ENCODE peak calls at places on chromosomes 3 and 15, in eight cellular contexts. One of them, this sample, is unnamed.

GRCh38 chr15:78679089-78679511 is 38.1 kb upstream of the CHRNB4 start:
- DNase-seq in tibial artery: no peak
- DNase-seq in fibroblast of pulmonary artery: no peak
- DNase-seq in AG10803: no peak
- DNase-seq in fibroblast of mammary gland: no peak
- DNase-seq in dorsolateral prefrontal cortex: no peak
- DNase-seq in uterus: no peak
- DNase-seq in tibial nerve: no peak
- DNase-seq in this sample: no peak

GRCh38 chr3:131597816-131598215 is 95.0 kb upstream of the MRPL3 start:
- DNase-seq in tibial artery: no peak
- DNase-seq in dorsolateral prefrontal cortex: no peak
- DNase-seq in tibial nerve: no peak
- DNase-seq in AG10803: no peak
- DNase-seq in uterus: no peak
- DNase-seq in fibroblast of mammary gland: no peak
- DNase-seq in fibroblast of pulmonary artery: no peak
- DNase-seq in this sample: no peak

GRCh38 chr3:44923634-44924033 is 49.2 kb downstream of the TGM4 start:
- DNase-seq in fibroblast of mammary gland: no peak
- DNase-seq in fibroblast of pulmonary artery: no peak
- DNase-seq in dorsolateral prefrontal cortex: no peak
- DNase-seq in tibial nerve: no peak
- DNase-seq in tibial artery: no peak
- DNase-seq in AG10803: no peak
- DNase-seq in uterus: no peak
- DNase-seq in this sample: no peak

GRCh38 chr3:131402391-131403039 is 20.9 kb downstream of the NUDT16 start:
- DNase-seq in tibial artery: no peak
- DNase-seq in fibroblast of pulmonary artery: peak; percentile 31
- DNase-seq in fibroblast of mammary gland: peak; percentile 34
- DNase-seq in dorsolateral prefrontal cortex: no peak
- DNase-seq in tibial nerve: no peak
- DNase-seq in AG10803: peak; percentile 49
- DNase-seq in uterus: no peak
- DNase-seq in this sample: no peak

GRCh38 chr3:129723558-129724324 is 117.3 kb upstream of the PLXND1 start:
- DNase-seq in tibial nerve: peak; percentile 83
- DNase-seq in AG10803: peak; percentile 95
- DNase-seq in dorsolateral prefrontal cortex: no peak
- DNase-seq in fibroblast of pulmonary artery: peak; percentile 95
- DNase-seq in tibial artery: peak; percentile 86
- DNase-seq in uterus: peak; percentile 64
- DNase-seq in fibroblast of mammary gland: peak; percentile 94
- DNase-seq in this sample: no peak

GRCh38 chr3:173098959-173099358 is 42.1 kb downstream of the SPATA16 start:
- DNase-seq in tibial artery: no peak
- DNase-seq in tibial nerve: no peak
- DNase-seq in fibroblast of mammary gland: no peak
- DNase-seq in uterus: no peak
- DNase-seq in fibroblast of pulmonary artery: no peak
- DNase-seq in dorsolateral prefrontal cortex: no peak
- DNase-seq in AG10803: no peak
- DNase-seq in this sample: no peak

GRCh38 chr3:122063908-122064307 is 8.7 kb downstream of the CD86 start:
- DNase-seq in tibial artery: no peak
- DNase-seq in fibroblast of mammary gland: no peak
- DNase-seq in AG10803: no peak
- DNase-seq in uterus: no peak
- DNase-seq in fibroblast of pulmonary artery: no peak
- DNase-seq in tibial nerve: no peak
- DNase-seq in dorsolateral prefrontal cortex: no peak
- DNase-seq in this sample: no peak

GRCh38 chr3:115658337-115659181 is 35.2 kb downstream of the GAP43 start:
- DNase-seq in dorsolateral prefrontal cortex: peak; percentile 74
- DNase-seq in AG10803: peak; percentile 81
- DNase-seq in tibial nerve: peak; percentile 70
- DNase-seq in fibroblast of pulmonary artery: peak; percentile 83
- DNase-seq in fibroblast of mammary gland: peak; percentile 84
- DNase-seq in uterus: peak; percentile 84
- DNase-seq in tibial artery: peak; percentile 78
- DNase-seq in this sample: peak; percentile 72

GRCh38 chr3:21185816-21186314 is 565.1 kb downstream of the ZNF385D start:
- DNase-seq in tibial nerve: no peak
- DNase-seq in uterus: no peak
- DNase-seq in AG10803: no peak
- DNase-seq in dorsolateral prefrontal cortex: no peak
- DNase-seq in fibroblast of pulmonary artery: no peak
- DNase-seq in tibial artery: no peak
- DNase-seq in fibroblast of mammary gland: no peak
- DNase-seq in this sample: no peak

GRCh38 chr3:144127700-144128099 is 156.1 kb downstream of the DIPK2A start:
- DNase-seq in tibial nerve: no peak
- DNase-seq in dorsolateral prefrontal cortex: no peak
- DNase-seq in fibroblast of pulmonary artery: no peak
- DNase-seq in tibial artery: no peak
- DNase-seq in fibroblast of mammary gland: no peak
- DNase-seq in AG10803: no peak
- DNase-seq in uterus: no peak
- DNase-seq in this sample: no peak

GRCh38 chr3:125437631-125438435 is 62.7 kb upstream of the ZNF148 start:
- DNase-seq in tibial nerve: peak; percentile 80
- DNase-seq in dorsolateral prefrontal cortex: peak; percentile 59
- DNase-seq in AG10803: peak; percentile 40
- DNase-seq in uterus: peak; percentile 62
- DNase-seq in fibroblast of mammary gland: peak; percentile 56
- DNase-seq in fibroblast of pulmonary artery: peak; percentile 63
- DNase-seq in tibial artery: peak; percentile 53
- DNase-seq in this sample: peak; percentile 65

GRCh38 chr15:27342991-27343390 is 372.0 kb downstream of the GABRG3 start:
- DNase-seq in tibial artery: no peak
- DNase-seq in fibroblast of pulmonary artery: no peak
- DNase-seq in tibial nerve: no peak
- DNase-seq in dorsolateral prefrontal cortex: no peak
- DNase-seq in uterus: no peak
- DNase-seq in fibroblast of mammary gland: no peak
- DNase-seq in AG10803: no peak
- DNase-seq in this sample: no peak

GRCh38 chr15:51076142-51076897 is 18.4 kb downstream of the TNFAIP8L3 start:
- DNase-seq in tibial artery: no peak
- DNase-seq in fibroblast of mammary gland: no peak
- DNase-seq in tibial nerve: no peak
- DNase-seq in fibroblast of pulmonary artery: no peak
- DNase-seq in AG10803: no peak
- DNase-seq in dorsolateral prefrontal cortex: no peak
- DNase-seq in uterus: no peak
- DNase-seq in this sample: no peak

GRCh38 chr15:25863067-25863967 is at the start of gene ATP10A:
- DNase-seq in uterus: peak; percentile 37
- DNase-seq in fibroblast of mammary gland: peak; percentile 62
- DNase-seq in AG10803: peak; percentile 66
- DNase-seq in tibial nerve: no peak
- DNase-seq in fibroblast of pulmonary artery: peak; percentile 42
- DNase-seq in tibial artery: peak; percentile 59
- DNase-seq in dorsolateral prefrontal cortex: no peak
- DNase-seq in this sample: peak; percentile 30

GRCh38 chr15:91045065-91045464 is 22.7 kb upstream of the VPS33B start:
- DNase-seq in uterus: no peak
- DNase-seq in fibroblast of mammary gland: no peak
- DNase-seq in fibroblast of pulmonary artery: no peak
- DNase-seq in tibial nerve: no peak
- DNase-seq in tibial artery: no peak
- DNase-seq in AG10803: no peak
- DNase-seq in dorsolateral prefrontal cortex: no peak
- DNase-seq in this sample: no peak

GRCh38 chr3:152638217-152638616 is 196.7 kb upstream of the P2RY1 start:
- DNase-seq in AG10803: no peak
- DNase-seq in uterus: no peak
- DNase-seq in dorsolateral prefrontal cortex: no peak
- DNase-seq in tibial artery: no peak
- DNase-seq in fibroblast of pulmonary artery: no peak
- DNase-seq in tibial nerve: no peak
- DNase-seq in fibroblast of mammary gland: no peak
- DNase-seq in this sample: no peak

GRCh38 chr3:39141211-39141995 is 12.0 kb downstream of the CSRNP1 start:
- DNase-seq in dorsolateral prefrontal cortex: no peak
- DNase-seq in uterus: peak; percentile 45
- DNase-seq in tibial nerve: no peak
- DNase-seq in fibroblast of mammary gland: peak; percentile 39
- DNase-seq in fibroblast of pulmonary artery: peak; percentile 44
- DNase-seq in tibial artery: peak; percentile 20
- DNase-seq in AG10803: peak; percentile 46
- DNase-seq in this sample: no peak

GRCh38 chr15:88604972-88605506 is 16.1 kb upstream of the AEN start:
- DNase-seq in AG10803: no peak
- DNase-seq in tibial artery: no peak
- DNase-seq in fibroblast of mammary gland: no peak
- DNase-seq in tibial nerve: no peak
- DNase-seq in fibroblast of pulmonary artery: no peak
- DNase-seq in uterus: no peak
- DNase-seq in dorsolateral prefrontal cortex: peak; percentile 46
- DNase-seq in this sample: no peak

GRCh38 chr3:45939341-45939771 is 3.9 kb upstream of the CXCR6 start:
- DNase-seq in uterus: no peak
- DNase-seq in fibroblast of pulmonary artery: no peak
- DNase-seq in fibroblast of mammary gland: no peak
- DNase-seq in tibial artery: no peak
- DNase-seq in AG10803: no peak
- DNase-seq in dorsolateral prefrontal cortex: peak; percentile 12
- DNase-seq in tibial nerve: no peak
- DNase-seq in this sample: no peak

GRCh38 chr3:23052230-23053019 is 150.7 kb upstream of the UBE2E2 start:
- DNase-seq in tibial artery: no peak
- DNase-seq in dorsolateral prefrontal cortex: no peak
- DNase-seq in tibial nerve: no peak
- DNase-seq in uterus: no peak
- DNase-seq in AG10803: no peak
- DNase-seq in fibroblast of pulmonary artery: no peak
- DNase-seq in fibroblast of mammary gland: peak; percentile 23
- DNase-seq in this sample: no peak
- TF ChIP-seq CTCF in tibial artery: no peak
- TF ChIP-seq CTCF in dorsolateral prefrontal cortex: no peak
- TF ChIP-seq CTCF in tibial nerve: no peak
- TF ChIP-seq CTCF in uterus: no peak
- TF ChIP-seq CTCF in AG10803: no peak
- TF ChIP-seq CTCF in fibroblast of pulmonary artery: no peak
- TF ChIP-seq CTCF in fibroblast of mammary gland: no peak
- TF ChIP-seq CTCF in this sample: peak; percentile 23

DNA sequence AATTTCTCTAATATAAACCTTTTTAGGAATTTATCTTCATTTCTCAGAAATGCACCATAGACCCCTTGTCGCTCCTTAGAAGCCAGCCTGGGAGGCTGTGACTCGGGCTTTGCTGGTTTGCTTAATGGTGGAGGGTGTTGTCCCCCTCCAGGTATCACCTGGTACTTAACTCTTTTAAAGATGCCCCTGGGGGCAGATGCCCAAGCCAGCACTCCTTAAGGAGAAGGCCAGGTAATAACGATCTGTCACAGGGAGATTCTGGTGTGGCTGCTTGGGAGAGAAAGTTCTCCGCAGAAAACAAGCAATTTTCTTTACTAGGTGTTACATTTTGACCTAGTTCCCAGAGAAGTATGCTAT is 22.3 kb downstream of the EHD4 start:
- DNase-seq in AG10803: no peak
- DNase-seq in uterus: no peak
- DNase-seq in tibial nerve: no peak
- DNase-seq in dorsolateral prefrontal cortex: no peak
- DNase-seq in tibial artery: no peak
- DNase-seq in fibroblast of mammary gland: no peak
- DNase-seq in fibroblast of pulmonary artery: no peak
- DNase-seq in this sample: no peak
- TF ChIP-seq CTCF in AG10803: no peak
- TF ChIP-seq CTCF in uterus: no peak
- TF ChIP-seq CTCF in tibial nerve: no peak
- TF ChIP-seq CTCF in dorsolateral prefrontal cortex: no peak
- TF ChIP-seq CTCF in tibial artery: no peak
- TF ChIP-seq CTCF in fibroblast of mammary gland: no peak
- TF ChIP-seq CTCF in fibroblast of pulmonary artery: no peak
- TF ChIP-seq CTCF in this sample: no peak

GRCh38 chr3:58135712-58136543 is 74.8 kb downstream of the DNASE1L3 start:
- DNase-seq in tibial artery: no peak
- DNase-seq in fibroblast of mammary gland: peak; percentile 11
- DNase-seq in fibroblast of pulmonary artery: peak; percentile 21
- DNase-seq in uterus: no peak
- DNase-seq in tibial nerve: no peak
- DNase-seq in dorsolateral prefrontal cortex: no peak
- DNase-seq in AG10803: no peak
- DNase-seq in this sample: no peak
- TF ChIP-seq CTCF in tibial artery: no peak
- TF ChIP-seq CTCF in fibroblast of mammary gland: peak; percentile 39
- TF ChIP-seq CTCF in fibroblast of pulmonary artery: peak; percentile 49
- TF ChIP-seq CTCF in uterus: no peak
- TF ChIP-seq CTCF in tibial nerve: peak; percentile 18
- TF ChIP-seq CTCF in dorsolateral prefrontal cortex: peak; percentile 18
- TF ChIP-seq CTCF in AG10803: peak; percentile 51
- TF ChIP-seq CTCF in this sample: peak; percentile 53

GRCh38 chr15:57652481-57652880 is 54.0 kb upstream of the POLR2M start:
- DNase-seq in dorsolateral prefrontal cortex: no peak
- DNase-seq in tibial artery: no peak
- DNase-seq in uterus: no peak
- DNase-seq in tibial nerve: no peak
- DNase-seq in fibroblast of pulmonary artery: no peak
- DNase-seq in AG10803: no peak
- DNase-seq in fibroblast of mammary gland: no peak
- DNase-seq in this sample: no peak

GRCh38 chr15:57655087-57655486 is 51.4 kb upstream of the POLR2M start:
- DNase-seq in fibroblast of mammary gland: no peak
- DNase-seq in tibial artery: no peak
- DNase-seq in dorsolateral prefrontal cortex: no peak
- DNase-seq in AG10803: no peak
- DNase-seq in fibroblast of pulmonary artery: no peak
- DNase-seq in tibial nerve: no peak
- DNase-seq in uterus: no peak
- DNase-seq in this sample: no peak

GRCh38 chr15:57654136-57654845 is 52.2 kb upstream of the POLR2M start:
- DNase-seq in dorsolateral prefrontal cortex: no peak
- DNase-seq in tibial nerve: no peak
- DNase-seq in uterus: no peak
- DNase-seq in AG10803: peak; percentile 92
- DNase-seq in tibial artery: no peak
- DNase-seq in fibroblast of mammary gland: peak; percentile 73
- DNase-seq in fibroblast of pulmonary artery: peak; percentile 65
- DNase-seq in this sample: no peak

GRCh38 chr15:57656434-57656833 is 50.1 kb upstream of the POLR2M start:
- DNase-seq in dorsolateral prefrontal cortex: no peak
- DNase-seq in AG10803: no peak
- DNase-seq in uterus: no peak
- DNase-seq in fibroblast of mammary gland: no peak
- DNase-seq in tibial nerve: no peak
- DNase-seq in tibial artery: no peak
- DNase-seq in fibroblast of pulmonary artery: no peak
- DNase-seq in this sample: no peak

DNA sequence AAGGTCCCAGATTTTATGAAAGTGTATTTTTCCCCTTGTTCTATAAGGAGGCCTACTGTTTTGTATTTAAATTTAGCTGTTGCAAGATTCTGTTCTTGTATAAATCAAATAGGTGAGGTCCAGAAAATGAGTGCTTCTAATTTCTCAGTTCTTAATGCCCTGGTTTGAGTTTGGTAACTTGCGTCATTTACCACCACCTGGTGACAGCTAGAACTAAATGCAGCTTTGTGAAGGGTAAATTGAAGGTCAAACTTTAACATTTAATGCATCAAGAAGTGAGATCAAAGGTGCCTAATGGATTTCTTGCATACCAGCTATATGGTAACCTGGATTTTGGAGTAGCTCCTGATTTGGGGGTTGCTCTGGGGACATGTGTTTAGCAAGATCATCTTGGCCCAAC is 50.7 kb upstream of the POLR2M start:
- DNase-seq in dorsolateral prefrontal cortex: no peak
- DNase-seq in tibial nerve: no peak
- DNase-seq in uterus: no peak
- DNase-seq in fibroblast of pulmonary artery: peak; percentile 22
- DNase-seq in AG10803: no peak
- DNase-seq in fibroblast of mammary gland: no peak
- DNase-seq in tibial artery: no peak
- DNase-seq in this sample: no peak
- TF ChIP-seq CTCF in dorsolateral prefrontal cortex: peak; percentile 43
- TF ChIP-seq CTCF in tibial nerve: no peak
- TF ChIP-seq CTCF in uterus: peak; percentile 9
- TF ChIP-seq CTCF in fibroblast of pulmonary artery: peak; percentile 1
- TF ChIP-seq CTCF in AG10803: no peak
- TF ChIP-seq CTCF in fibroblast of mammary gland: no peak
- TF ChIP-seq CTCF in tibial artery: no peak
- TF ChIP-seq CTCF in this sample: no peak

This sample was measured in neural crest cell.